ENCODE peak calls at places on chromosomes 2 and 18, in seven cellular contexts. A, Y, B, D, X, O and S are unnamed samples.

GRCh38 chr2:237731663-237732062 is 66.9 kb upstream of the RBM44 start:
- DNase-seq in A (no peak), Y (peak; percentile 23), B (peak; percentile 48), D (no peak), X (peak; percentile 64), O (no peak), S (no peak)

GRCh38 chr2:95722331-95722730 is 130.5 kb downstream of the TRIM43 start:
- DNase-seq in A (no peak), Y (no peak), B (no peak), D (no peak), X (no peak), O (no peak), S (no peak)

GRCh38 chr2:199463708-199464613 is 6.2 kb upstream of the SATB2 start:
- DNase-seq in A (peak; percentile 66), Y (no peak), B (no peak), D (no peak), X (peak; percentile 33), O (no peak), S (no peak)

GRCh38 chr2:150520887-150521664 is 33.6 kb upstream of the RND3 start:
- DNase-seq in A (no peak), Y (no peak), B (no peak), D (no peak), X (no peak), O (no peak), S (no peak)

GRCh38 chr18:57561728-57562423 is 24.6 kb downstream of the FECH start:
- DNase-seq in A (peak; percentile 67), Y (peak; percentile 16), B (peak; percentile 47), D (no peak), X (peak; percentile 68), O (peak; percentile 63), S (peak; percentile 63)

GRCh38 chr2:3254438-3254941 is 123.1 kb downstream of the EIPR1 start:
- DNase-seq in A (no peak), Y (no peak), B (no peak), D (peak; percentile 39), X (no peak), O (no peak), S (no peak)

GRCh38 chr2:232843860-232844259 is 26.2 kb upstream of the SNORC start:
- DNase-seq in A (no peak), Y (no peak), B (no peak), D (no peak), X (no peak), O (no peak), S (peak; percentile 10)

GRCh38 chr18:56235773-56236115 is 402.6 kb downstream of the TXNL1 start:
- DNase-seq in A (no peak), Y (no peak), B (no peak), D (no peak), X (no peak), O (no peak), S (no peak)

GRCh38 chr2:17873021-17873420 is 5.4 kb upstream of the KCNS3 start:
- DNase-seq in A (no peak), Y (no peak), B (no peak), D (no peak), X (no peak), O (no peak), S (no peak)

GRCh38 chr2:231615058-231615671 is 22.5 kb downstream of the TEX44 start:
- DNase-seq in A (peak; percentile 71), Y (no peak), B (no peak), D (no peak), X (no peak), O (no peak), S (no peak)

GRCh38 chr18:62122330-62122729 is 64.5 kb downstream of the PIGN start:
- DNase-seq in A (no peak), Y (no peak), B (no peak), D (no peak), X (no peak), O (no peak), S (no peak)

GRCh38 chr18:46096651-46097300 is 1.3 kb downstream of the ATP5F1A start:
- DNase-seq in A (no peak), Y (no peak), B (no peak), D (no peak), X (no peak), O (no peak), S (no peak)

GRCh38 chr2:20302019-20302418 is 48.6 kb downstream of the PUM2 start:
- DNase-seq in A (no peak), Y (no peak), B (no peak), D (no peak), X (no peak), O (no peak), S (no peak)

GRCh38 chr2:145715601-145716000 is 1195.7 kb upstream of the ZEB2 start:
- DNase-seq in A (no peak), Y (no peak), B (no peak), D (no peak), X (no peak), O (peak; percentile 25), S (no peak)

GRCh38 chr2:195662138-195662537 is 5.1 kb downstream of the SLC39A10 start:
- DNase-seq in A (no peak), Y (no peak), B (no peak), D (no peak), X (no peak), O (peak; percentile 19), S (no peak)

GRCh38 chr2:8631465-8632005 is 50.3 kb upstream of the ID2 start:
- DNase-seq in A (no peak), Y (no peak), B (no peak), D (no peak), X (no peak), O (no peak), S (no peak)

GRCh38 chr18:69755041-69755440 is 192.6 kb downstream of the CD226 start:
- DNase-seq in A (no peak), Y (no peak), B (no peak), D (no peak), X (no peak), O (no peak), S (no peak)

GRCh38 chr2:66171530-66171929 is 263.4 kb upstream of the MEIS1 start:
- DNase-seq in A (no peak), Y (no peak), B (no peak), D (no peak), X (no peak), O (no peak), S (no peak)

GRCh38 chr2:119106301-119106897 is 52.2 kb downstream of the C1QL2 start:
- DNase-seq in A (peak; percentile 88), Y (no peak), B (peak; percentile 35), D (no peak), X (no peak), O (peak; percentile 37), S (peak; percentile 9)

GRCh38 chr18:23398401-23398800 is 54.7 kb upstream of the RIOK3 start:
- DNase-seq in A (no peak), Y (no peak), B (no peak), D (no peak), X (no peak), O (no peak), S (no peak)

GRCh38 chr2:230924470-230925341 is at the start of gene GPR55:
- DNase-seq in A (peak; percentile 83), Y (no peak), B (no peak), D (peak; percentile 56), X (no peak), O (peak; percentile 52), S (peak; percentile 24)

GRCh38 chr2:11748018-11748860 is 1.8 kb downstream of the LPIN1 start:
- DNase-seq in A (no peak), Y (no peak), B (no peak), D (no peak), X (peak; percentile 71), O (no peak), S (no peak)

GRCh38 chr2:158060862-158061435 is 40.7 kb upstream of the UPP2 start:
- DNase-seq in A (no peak), Y (peak; percentile 1), B (no peak), D (no peak), X (no peak), O (no peak), S (no peak)

DNA sequence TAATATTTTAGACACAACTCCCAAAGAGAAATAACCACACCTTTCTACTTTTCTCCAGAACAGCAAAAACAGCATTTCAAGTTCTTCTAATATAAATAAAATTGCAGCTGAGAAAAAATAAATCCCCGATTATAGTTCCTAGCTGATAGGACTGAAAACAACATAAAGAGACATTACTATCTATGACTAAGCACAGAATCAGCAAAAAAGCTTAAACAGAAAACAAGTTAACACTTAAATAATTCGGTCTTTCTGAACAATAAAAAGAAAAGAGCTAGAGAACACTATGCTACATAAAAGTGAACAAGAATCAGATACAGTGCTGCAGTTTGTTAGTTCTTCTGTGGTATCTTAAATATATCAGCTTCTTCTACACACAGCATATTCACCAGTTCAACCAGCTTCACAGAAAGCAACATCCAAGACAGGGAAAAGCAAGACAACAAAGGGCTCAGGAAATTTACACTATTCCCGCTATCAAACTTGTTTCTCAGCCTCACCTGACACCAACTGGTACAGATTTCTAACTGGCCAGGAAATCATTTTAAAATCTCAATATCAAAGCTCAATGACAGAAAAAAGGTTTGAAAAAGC is 28.6 kb downstream of the FEZ2 start:
- DNase-seq in A (no peak), Y (no peak), B (no peak), D (no peak), X (no peak), O (no peak), S (no peak)
- TF ChIP-seq JUND in A (no peak), Y (no peak), B (no peak), D (no peak), X (no peak), O (no peak), S (no peak)

DNA sequence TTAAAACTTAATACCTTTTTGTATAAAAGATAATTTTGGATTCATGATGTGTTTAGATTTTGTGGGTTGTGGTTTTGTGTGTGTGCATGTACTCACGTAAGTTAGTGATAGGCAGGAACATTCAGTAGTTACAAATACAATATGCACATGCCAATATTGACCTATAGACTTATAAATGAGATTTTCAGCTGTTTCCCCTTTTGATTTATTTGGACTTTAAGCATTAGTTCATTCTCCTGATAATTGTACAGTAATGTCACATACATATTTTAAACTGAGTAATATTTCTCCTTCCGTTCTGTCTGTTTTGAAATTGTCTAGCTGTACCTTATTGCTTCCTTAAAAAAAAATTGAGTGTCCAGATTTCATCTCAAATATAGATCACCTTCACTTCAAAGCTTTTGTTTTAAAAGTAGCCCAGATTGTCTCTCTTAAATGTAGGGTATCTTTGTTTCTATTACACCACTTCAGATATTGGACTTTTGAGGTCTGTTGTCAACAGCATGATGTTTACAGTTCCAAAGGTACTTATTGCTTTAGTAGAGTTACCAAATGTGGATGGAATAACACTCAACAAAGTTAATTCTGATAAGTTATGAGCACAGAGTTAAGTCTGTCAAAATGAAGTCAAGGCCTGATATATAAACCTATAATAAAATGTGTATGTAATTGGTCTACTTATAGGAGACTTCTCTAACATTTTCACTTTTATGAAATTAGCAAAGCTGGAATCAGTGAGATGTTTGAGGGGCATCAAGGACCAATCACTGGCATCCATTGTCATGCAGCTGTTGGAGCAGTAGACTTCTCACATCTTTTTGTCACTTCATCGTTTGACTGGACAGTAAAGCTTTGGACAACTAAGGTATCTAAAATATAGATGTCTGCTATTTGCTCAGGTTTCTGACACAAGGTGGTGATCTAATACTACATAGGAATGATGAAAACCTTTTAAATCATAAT is 42.0 kb downstream of the DYNC1I2 start:
- DNase-seq in A (no peak), Y (no peak), B (peak; percentile 88), D (no peak), X (no peak), O (no peak), S (no peak)
- TF ChIP-seq JUND in A (no peak), Y (no peak), B (no peak), D (no peak), X (no peak), O (no peak), S (no peak)

GRCh38 chr2:96962567-96963203 is 23.7 kb downstream of the FAM178B start:
- DNase-seq in A (no peak), Y (no peak), B (no peak), D (no peak), X (no peak), O (no peak), S (no peak)
- TF ChIP-seq JUND in A (no peak), Y (no peak), B (no peak), D (no peak), X (no peak), O (no peak), S (no peak)

GRCh38 chr2:54635554-54636152 is 87.8 kb upstream of the EML6 start:
- DNase-seq in A (no peak), Y (no peak), B (no peak), D (no peak), X (no peak), O (no peak), S (no peak)
- TF ChIP-seq JUND in A (no peak), Y (no peak), B (no peak), D (no peak), X (no peak), O (no peak), S (no peak)